ENCODE peak calls at places on chromosomes 7 and 10, in four cellular contexts. T, M, J and R are unnamed samples. For H3K4me1, the result is how much of the 10 kb centered on the place peaks cover.

GRCh38 chr10:35546824-35547225 is 58.3 kb upstream of the GJD4 start:
- DNase-seq in M (no peak), T (peak), J (no peak), R (no peak)

GRCh38 chr7:141534757-141535737 is 16.2 kb upstream of the AGK start:
- DNase-seq in M (no peak), J (no peak), T (no peak), R (no peak)

GRCh38 chr10:6766061-6766460 is 186.0 kb upstream of the PRKCQ start:
- DNase-seq in T (no peak), M (no peak), J (no peak), R (peak)

GRCh38 chr10:114943000-114943399 is 5.0 kb downstream of the TRUB1 start:
- DNase-seq in J (no peak), T (no peak), M (no peak), R (no peak)

GRCh38 chr7:148182264-148182663 is 408.3 kb upstream of the C7orf33 start:
- DNase-seq in T (no peak), J (no peak), M (no peak), R (no peak)

GRCh38 chr10:131812736-131813604 is 87.8 kb upstream of the PPP2R2D start:
- DNase-seq in M (peak), T (no peak), J (no peak), R (peak)

GRCh38 chr7:131203291-131203976 is 124.2 kb upstream of the MKLN1 start:
- DNase-seq in J (no peak), T (no peak), M (no peak), R (no peak)

GRCh38 chr10:28722065-28722803 is 44.9 kb downstream of the BAMBI start:
- DNase-seq in M (no peak), J (no peak), T (peak), R (no peak)

GRCh38 chr7:80335473-80336232 is 176.2 kb downstream of the GNAT3 start:
- DNase-seq in M (no peak), J (peak), T (no peak), R (peak)

GRCh38 chr7:85102813-85103350 is 84.0 kb downstream of the SEMA3D start:
- DNase-seq in T (no peak), M (no peak), J (no peak), R (no peak)

GRCh38 chr7:98178762-98179490 is 32.3 kb upstream of the BHLHA15 start:
- DNase-seq in M (no peak), T (peak), J (no peak), R (no peak)

GRCh38 chr7:29274156-29275017 is 79.8 kb downstream of the CHN2 start:
- DNase-seq in M (no peak), J (peak), T (no peak), R (no peak)

GRCh38 chr7:45812946-45813345 is 59.9 kb downstream of the CCDC201 start:
- DNase-seq in M (no peak), T (no peak), J (no peak), R (no peak)

GRCh38 chr7:2609001-2609411 is 22.8 kb upstream of the TTYH3 start:
- DNase-seq in T (no peak), J (peak), M (no peak), R (no peak)

GRCh38 chr7:127833641-127834040 is 181.6 kb downstream of the SND1 start:
- DNase-seq in T (no peak), J (no peak), M (no peak), R (no peak)

GRCh38 chr10:73586583-73586984 is 4.6 kb downstream of the USP54 start:
- DNase-seq in T (peak), M (peak), J (peak), R (peak)

GRCh38 chr10:29248156-29248555 is 40.7 kb upstream of the LYZL1 start:
- DNase-seq in J (no peak), M (no peak), T (no peak), R (no peak)

DNA sequence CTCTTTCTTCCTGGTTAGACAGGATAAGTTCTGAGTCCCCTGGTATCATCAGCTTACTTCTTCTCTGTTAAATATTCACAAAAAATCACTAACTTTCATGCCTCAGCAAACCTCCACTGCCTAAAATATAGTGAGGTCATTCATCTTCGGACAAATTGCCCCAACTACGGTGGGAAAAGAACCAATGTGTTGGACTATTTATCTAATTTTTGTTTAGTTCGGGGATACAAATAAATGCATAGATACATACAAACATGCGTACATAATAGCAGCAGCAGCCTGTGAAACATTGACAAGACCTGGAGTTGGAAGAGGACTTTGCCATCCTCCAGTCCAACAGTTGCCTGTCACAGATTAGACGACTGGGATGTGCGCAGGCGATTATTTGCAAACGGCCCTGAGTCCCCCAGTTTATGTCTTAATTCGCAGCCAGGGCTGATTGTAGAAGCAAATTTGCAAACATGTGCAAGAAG is 51.5 kb downstream of the EGFR start:
- DNase-seq in J (no peak), T (no peak), M (no peak), R (no peak)
- H3K4me1 ChIP-seq in J (under half), T (under half), M (under half), R (under half)

GRCh38 chr7:118152149-118152548 is 31.8 kb upstream of the LSM8 start:
- DNase-seq in J (no peak), M (no peak), T (peak), R (no peak)

GRCh38 chr7:118149394-118149793 is 34.6 kb upstream of the LSM8 start:
- DNase-seq in T (no peak), J (no peak), M (no peak), R (no peak)

GRCh38 chr7:118153551-118154177 is 30.3 kb upstream of the LSM8 start:
- DNase-seq in M (no peak), T (peak), J (peak), R (peak)

GRCh38 chr7:118152632-118153031 is 31.3 kb upstream of the LSM8 start:
- DNase-seq in T (no peak), J (no peak), M (no peak), R (no peak)

DNA sequence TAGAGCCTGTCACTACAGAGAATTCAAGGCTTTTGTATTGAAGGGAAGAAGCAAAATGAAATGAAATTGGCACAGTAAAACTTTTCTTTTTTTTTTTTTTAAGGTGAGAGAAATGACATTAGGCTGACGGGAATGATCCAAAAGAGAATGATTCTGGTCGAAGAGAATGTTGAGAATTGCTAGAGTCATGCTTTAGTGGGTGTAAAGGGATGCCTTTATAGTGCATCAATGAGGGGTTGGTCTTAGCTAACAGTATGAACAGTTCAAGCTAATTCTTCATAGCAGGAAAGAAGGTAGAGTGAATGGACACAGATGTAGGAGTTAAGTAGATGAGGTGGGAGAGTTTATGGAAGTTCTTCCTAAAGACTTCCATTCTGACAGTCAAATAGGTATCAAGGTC is 32.3 kb upstream of the LSM8 start:
- DNase-seq in J (no peak), M (no peak), T (peak), R (no peak)
- H3K4me1 ChIP-seq in J (under half), M (under half), T (under half), R (under half)

DNA sequence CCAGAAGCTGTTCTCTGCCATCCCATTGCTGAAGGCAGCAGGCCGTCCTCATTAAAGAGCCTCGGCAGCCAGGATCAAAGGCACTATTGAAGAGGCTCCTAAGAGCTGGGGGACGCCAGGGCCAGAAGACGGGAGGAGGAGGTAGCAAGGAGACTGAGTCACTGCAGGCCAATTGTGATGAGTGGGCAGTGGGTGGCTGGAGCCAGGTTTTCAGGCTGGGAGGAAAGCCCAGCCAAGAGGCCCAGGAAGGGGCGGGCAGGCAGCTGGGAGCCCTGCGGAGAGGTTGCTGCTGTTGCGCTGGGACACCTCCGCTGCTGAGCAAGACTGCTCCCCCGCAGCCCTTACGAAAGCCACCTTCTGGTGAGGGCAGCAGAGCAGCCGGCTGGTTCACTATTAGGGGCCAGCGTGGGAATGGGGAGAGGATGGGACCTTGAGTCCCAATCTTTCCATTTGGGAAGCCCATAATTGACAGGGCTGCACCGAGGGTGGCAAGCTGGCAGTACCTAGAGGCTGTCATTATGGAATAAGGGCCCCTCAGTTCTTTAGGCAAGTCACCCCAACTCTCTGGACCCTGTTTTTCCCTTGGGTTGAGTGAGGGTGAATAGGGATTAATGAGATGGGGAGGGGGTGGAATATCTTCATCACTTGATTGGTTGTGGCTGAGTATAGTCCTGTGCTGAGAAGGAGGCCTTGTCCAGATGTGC is 48.4 kb downstream of the UNC5B start:
- DNase-seq in T (no peak), J (no peak), M (no peak), R (no peak)
- H3K4me1 ChIP-seq in T (under half), J (under half), M (under half), R (under half)

GRCh38 chr7:234041-234711 is 41.8 kb downstream of the FAM20C start:
- DNase-seq in T (no peak), M (peak), J (no peak), R (peak)
- H3K4me1 ChIP-seq in T (under half), M (under half), J (under half), R (under half)